ENCODE peak calls at places on chromosomes 4 and X, in six cellular contexts. K, R, M, X, G and I are unnamed samples.

GRCh38 chrX:40403757-40404156 is 177.0 kb upstream of the ATP6AP2 start:
- DNase-seq in K (no peak), R (no peak), M (no peak), X (no peak), G (no peak), I (no peak)

GRCh38 chrX:85037114-85037513 is 33.4 kb downstream of the APOOL start:
- DNase-seq in K (no peak), R (no peak), M (no peak), X (no peak), G (no peak), I (no peak)

GRCh38 chr4:70936200-70936787 is 34.1 kb downstream of the MOB1B start:
- DNase-seq in K (no peak), R (no peak), M (no peak), X (no peak), G (no peak), I (no peak)

GRCh38 chr4:94504545-94504944 is 52.8 kb downstream of the PDLIM5 start:
- DNase-seq in K (no peak), R (no peak), M (no peak), X (no peak), G (no peak), I (no peak)

GRCh38 chr4:37977471-37978452 is 17.6 kb downstream of the PTTG2 start:
- DNase-seq in K (peak), R (peak), M (peak), X (peak), G (peak), I (peak)

GRCh38 chrX:9148626-9149385 is 114.9 kb upstream of the FAM9B start:
- DNase-seq in K (no peak), R (no peak), M (no peak), X (no peak), G (no peak), I (no peak)

GRCh38 chrX:28659269-28659668 is 72.0 kb downstream of the IL1RAPL1 start:
- DNase-seq in K (no peak), R (no peak), M (no peak), X (peak), G (no peak), I (no peak)

GRCh38 chr4:15605537-15605936 is 49.6 kb downstream of the FBXL5 start:
- DNase-seq in K (no peak), R (no peak), M (no peak), X (no peak), G (no peak), I (no peak)

GRCh38 chr4:107801766-107802211 is 22.9 kb upstream of the SGMS2 start:
- DNase-seq in K (no peak), R (no peak), M (no peak), X (no peak), G (no peak), I (no peak)

GRCh38 chrX:79096339-79096638 is 48.2 kb upstream of the GPR174 start:
- DNase-seq in K (no peak), R (no peak), M (no peak), X (no peak), G (no peak), I (no peak)

GRCh38 chrX:46327229-46328081 is 217.8 kb downstream of the ZNF674 start:
- DNase-seq in K (no peak), R (peak), M (peak), X (peak), G (peak), I (peak)

GRCh38 chr4:119172223-119172622 is 36.6 kb downstream of the MYOZ2 start:
- DNase-seq in K (no peak), R (no peak), M (no peak), X (no peak), G (no peak), I (no peak)

GRCh38 chrX:34563809-34564208 is 93.3 kb downstream of the TMEM47 start:
- DNase-seq in K (no peak), R (no peak), M (no peak), X (no peak), G (no peak), I (no peak)

GRCh38 chr4:53105313-53105712 is 243.2 kb downstream of the RASL11B start:
- DNase-seq in K (no peak), R (no peak), M (no peak), X (no peak), G (no peak), I (no peak)

GRCh38 chr4:102341201-102341600 is 4.1 kb downstream of the SLC39A8 start:
- DNase-seq in K (no peak), R (no peak), M (no peak), X (no peak), G (no peak), I (no peak)

DNA sequence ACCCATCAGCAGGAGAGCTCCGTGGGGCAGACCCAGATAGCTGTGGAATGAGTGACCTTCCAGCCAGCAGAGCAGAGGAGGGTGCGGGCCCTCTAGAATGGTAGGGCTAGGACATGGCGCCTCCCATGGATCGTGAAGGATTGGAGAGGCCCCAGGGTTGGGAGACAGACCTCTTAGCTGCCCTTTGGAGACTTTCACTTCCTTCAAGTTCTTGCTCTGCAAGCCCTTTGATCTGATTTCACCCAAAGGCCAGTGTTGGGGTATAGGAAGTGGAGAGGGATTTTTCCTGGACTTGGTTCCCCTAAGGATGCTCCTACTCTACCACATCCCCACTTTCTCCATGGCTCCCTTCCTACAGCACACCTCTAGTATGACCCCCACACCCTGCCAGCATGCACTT is 3.0 kb downstream of the SASH3 start:
- DNase-seq in K (no peak), R (no peak), M (no peak), X (no peak), G (no peak), I (no peak)
- H3K4me3 ChIP-seq in K (no peak), R (no peak), M (no peak), X (no peak), G (no peak), I (no peak)

DNA sequence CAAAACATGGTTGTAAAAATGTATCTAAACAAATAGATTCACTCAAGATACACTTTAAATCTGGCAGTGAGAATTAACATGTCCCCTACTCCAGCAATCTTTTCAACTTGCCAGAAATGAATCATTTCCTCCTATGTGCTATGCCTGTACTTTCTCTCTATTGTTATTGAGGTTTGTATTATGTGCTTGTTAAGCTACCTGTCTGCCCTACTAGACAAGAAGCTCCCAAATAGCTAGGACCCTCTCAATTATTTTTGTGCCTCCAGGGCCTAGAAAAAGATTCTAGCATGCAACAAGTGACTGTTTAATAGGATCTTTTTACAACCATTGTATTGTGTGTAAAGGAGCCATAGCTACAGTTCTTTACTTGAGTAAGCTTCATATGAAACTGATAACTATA is 3.5 kb upstream of the SAP30 start:
- DNase-seq in K (no peak), R (no peak), M (no peak), X (no peak), G (no peak), I (no peak)
- H3K4me3 ChIP-seq in K (no peak), R (no peak), M (no peak), X (no peak), G (no peak), I (no peak)

GRCh38 chr4:48653217-48654014 is 126.7 kb downstream of the FRYL start:
- DNase-seq in K (no peak), R (peak), M (no peak), X (no peak), G (no peak), I (peak)
- H3K4me3 ChIP-seq in K (peak), R (peak), M (peak), X (no peak), G (no peak), I (peak)

GRCh38 chrX:54495814-54496516 is at the start of gene FGD1:
- DNase-seq in K (peak), R (peak), M (peak), X (peak), G (peak), I (peak)

GRCh38 chrX:54496936-54497335 is 902 bp upstream of the FGD1 start:
- DNase-seq in K (no peak), R (no peak), M (no peak), X (no peak), G (no peak), I (no peak)

GRCh38 chrX:54496517-54496852 is 451 bp upstream of the FGD1 start:
- DNase-seq in K (no peak), R (no peak), M (no peak), X (no peak), G (no peak), I (no peak)

GRCh38 chrX:54494166-54494969 is 1.7 kb downstream of the FGD1 start:
- DNase-seq in K (no peak), R (no peak), M (no peak), X (no peak), G (no peak), I (no peak)

DNA sequence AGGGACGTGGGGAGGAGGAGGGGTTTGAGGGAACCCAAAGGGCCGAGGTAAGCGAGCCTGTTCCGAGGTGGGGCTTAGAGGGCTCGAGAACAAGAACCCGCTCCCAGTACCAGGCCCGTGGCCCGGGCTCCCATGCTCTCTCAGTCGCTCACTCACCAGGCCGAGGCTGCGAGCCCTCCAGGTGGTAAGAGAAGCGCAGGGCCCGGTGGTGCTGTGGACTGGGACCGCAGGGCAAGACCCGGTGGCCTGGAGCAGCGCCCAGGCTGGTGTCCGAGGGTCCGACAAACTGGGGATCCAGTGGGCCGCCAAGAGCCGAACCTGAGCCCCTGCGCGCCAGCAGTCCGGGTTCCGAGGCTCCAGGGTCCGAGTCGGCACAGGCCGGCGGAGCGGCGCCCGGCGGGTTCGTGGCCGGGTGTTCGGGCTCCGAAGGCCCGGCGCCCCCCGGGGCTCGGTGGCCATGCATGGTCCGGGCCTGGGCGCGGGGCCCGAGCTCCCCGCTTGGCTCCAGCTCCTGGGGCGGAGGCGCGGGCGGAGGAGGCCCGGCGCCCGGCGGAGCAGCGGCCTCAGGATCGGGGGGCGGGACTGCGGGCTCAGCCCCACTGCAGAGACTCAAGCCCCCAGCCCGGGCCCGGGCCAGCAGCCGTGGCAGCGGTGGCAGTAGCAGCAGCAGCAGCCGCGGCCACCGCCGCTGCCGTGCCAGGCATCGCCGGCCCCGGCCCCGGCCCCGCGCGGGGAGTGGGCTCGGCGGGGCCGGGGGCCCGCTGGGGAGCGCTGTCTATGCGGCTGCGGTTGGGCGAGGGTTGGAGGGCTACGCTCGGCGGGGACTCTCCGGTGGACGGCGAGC is 842 bp downstream of the FGD1 start:
- DNase-seq in K (no peak), R (peak), M (peak), X (peak), G (no peak), I (peak)
- H3K4me3 ChIP-seq in K (peak), R (peak), M (peak), X (peak), G (peak), I (peak)